ENCODE peak calls at places on chromosomes 12 and 14, in five cellular contexts. O is NCI-H2081, E is globus pallidus, B is neural crest cell, I is NCI-H1092 treated with DMSO at 0.1 percent for 48 hours. Y is an unnamed sample.

GRCh38 chr14:99195602-99196309 is 76.2 kb downstream of the BCL11B start:
- DNase-seq in O (no peak), E (no peak), B (no peak), I (peak), Y (no peak)

GRCh38 chr14:24674204-24674970 is 40.4 kb upstream of the GZMB start:
- DNase-seq in O (no peak), E (no peak), B (no peak), I (no peak), Y (no peak)

GRCh38 chr14:40413146-40413545 is 980.9 kb upstream of the FBXO33 start:
- DNase-seq in O (no peak), E (no peak), B (no peak), I (no peak), Y (no peak)

GRCh38 chr12:97612075-97612474 is 149.5 kb downstream of the RMST start:
- DNase-seq in O (no peak), E (no peak), B (no peak), I (no peak), Y (no peak)

GRCh38 chr14:65290830-65291229 is 121.7 kb upstream of the FUT8 start:
- DNase-seq in O (no peak), E (no peak), B (no peak), I (no peak), Y (no peak)

GRCh38 chr12:65609359-65609771 is 214.9 kb upstream of the HMGA2 start:
- DNase-seq in O (no peak), E (no peak), B (no peak), I (no peak), Y (no peak)

GRCh38 chr14:83777516-83777915 is 1752.4 kb upstream of the FLRT2 start:
- DNase-seq in O (no peak), E (no peak), B (no peak), I (no peak), Y (no peak)

GRCh38 chr14:75577090-75577489 is 1.3 kb upstream of the FLVCR2 start:
- DNase-seq in O (no peak), E (no peak), B (no peak), I (no peak), Y (no peak)

GRCh38 chr12:79690606-79691298 is at the start of gene PAWR:
- DNase-seq in O (peak), E (no peak), B (peak), I (peak), Y (no peak)

GRCh38 chr14:21940887-21941855 is 267.6 kb upstream of the OR4E1 start:
- DNase-seq in O (no peak), E (peak), B (peak), I (no peak), Y (peak)